ENCODE peak calls at places on chromosomes 5 and 9, in five cellular contexts. R is H1, X is WTC11, Y is K562, V is GM12878. K is an unnamed sample.

GRCh38 chr5:10859393-10860195 is 98.6 kb upstream of the DAP start:
- DNase-seq in R (no peak), X (no peak), Y (no peak), V (no peak), K (peak)

GRCh38 chr9:12784461-12785250 is 9.8 kb downstream of the LURAP1L start:
- DNase-seq in R (no peak), X (no peak), Y (no peak), V (no peak), K (peak)

GRCh38 chr5:88780731-88781130 is 102.3 kb downstream of the MEF2C start:
- DNase-seq in R (no peak), X (no peak), Y (no peak), V (no peak), K (no peak)

GRCh38 chr5:112686675-112687074 is 51.0 kb upstream of the APC start:
- DNase-seq in R (no peak), X (no peak), Y (no peak), V (no peak), K (no peak)

GRCh38 chr5:855771-856530 is 5.2 kb upstream of the ZDHHC11 start:
- DNase-seq in R (no peak), X (no peak), Y (no peak), V (no peak), K (no peak)

GRCh38 chr9:118306773-118307172 is 602.6 kb downstream of the TLR4 start:
- DNase-seq in R (no peak), X (no peak), Y (no peak), V (no peak), K (no peak)

GRCh38 chr5:141903261-141903660 is 20.4 kb upstream of the DELE1 start:
- DNase-seq in R (no peak), X (no peak), Y (no peak), V (no peak), K (no peak)

GRCh38 chr9:34684816-34685215 is 6.3 kb downstream of the CCL19 start:
- DNase-seq in R (no peak), X (no peak), Y (no peak), V (no peak), K (no peak)

GRCh38 chr9:68751556-68751955 is 46.5 kb downstream of the PIP5K1B start:
- DNase-seq in R (no peak), X (no peak), Y (no peak), V (no peak), K (no peak)

GRCh38 chr5:152332696-152333095 is 72.4 kb downstream of the NMUR2 start:
- DNase-seq in R (no peak), X (no peak), Y (no peak), V (no peak), K (no peak)

GRCh38 chr9:100690438-100690837 is 112.6 kb downstream of the CAVIN4 start:
- DNase-seq in R (no peak), X (no peak), Y (peak), V (no peak), K (no peak)

GRCh38 chr9:91727316-91727861 is 222.6 kb downstream of the ROR2 start:
- DNase-seq in R (peak), X (peak), Y (peak), V (no peak), K (peak)

GRCh38 chr5:93800988-93801811 is 59.8 kb upstream of the POU5F2 start:
- DNase-seq in R (no peak), X (no peak), Y (no peak), V (peak), K (peak)

GRCh38 chr9:110520120-110520701 is 59.3 kb downstream of the SVEP1 start:
- DNase-seq in R (no peak), X (no peak), Y (no peak), V (no peak), K (no peak)

GRCh38 chr5:129116797-129117196 is 22.2 kb downstream of the ISOC1 start:
- DNase-seq in R (no peak), X (no peak), Y (no peak), V (no peak), K (no peak)

GRCh38 chr9:109568089-109568488 is 70.0 kb upstream of the PTPN3 start:
- DNase-seq in R (no peak), X (no peak), Y (no peak), V (no peak), K (no peak)

GRCh38 chr5:114055318-114055788 is 306.5 kb upstream of the KCNN2 start:
- DNase-seq in R (peak), X (peak), Y (no peak), V (no peak), K (no peak)

GRCh38 chr5:176144508-176144907 is 93.7 kb upstream of the SIMC1 start:
- DNase-seq in R (no peak), X (no peak), Y (no peak), V (no peak), K (no peak)

GRCh38 chr9:121326130-121326838 is 43.8 kb downstream of the STOM start:
- DNase-seq in R (no peak), X (no peak), Y (no peak), V (no peak), K (no peak)

GRCh38 chr5:8633259-8633658 is 764.3 kb downstream of the MTRR start:
- DNase-seq in R (no peak), X (no peak), Y (no peak), V (no peak), K (no peak)

GRCh38 chr5:93088566-93088965 is 492.5 kb downstream of the NR2F1-AS1 start:
- DNase-seq in R (no peak), X (no peak), Y (no peak), V (no peak), K (no peak)

GRCh38 chr5:173233347-173234128 is 1.5 kb downstream of the NKX2-5 start:
- DNase-seq in R (no peak), X (no peak), Y (no peak), V (no peak), K (no peak)

GRCh38 chr5:178467261-178468195 is 122.7 kb downstream of the COL23A1 start:
- DNase-seq in R (no peak), X (no peak), Y (no peak), V (no peak), K (no peak)

GRCh38 chr9:75186767-75187380 is 98.6 kb downstream of the OSTF1 start:
- DNase-seq in R (no peak), X (no peak), Y (no peak), V (no peak), K (no peak)

GRCh38 chr5:12023614-12024241 is 119.5 kb upstream of the CTNND2 start:
- DNase-seq in R (no peak), X (no peak), Y (peak), V (peak), K (peak)

GRCh38 chr5:132253008-132253441 is 4.5 kb upstream of the PDLIM4 start:
- DNase-seq in R (no peak), X (no peak), Y (no peak), V (no peak), K (no peak)

GRCh38 chr9:79246170-79246569 is 325.6 kb upstream of the TLE4 start:
- DNase-seq in R (no peak), X (no peak), Y (no peak), V (no peak), K (no peak)

GRCh38 chr5:157476699-157477408 is 16.8 kb downstream of the NIPAL4 start:
- DNase-seq in R (no peak), X (peak), Y (peak), V (no peak), K (peak)

GRCh38 chr5:158194561-158194961 is 335.6 kb upstream of the CLINT1 start:
- DNase-seq in R (no peak), X (no peak), Y (no peak), V (no peak), K (no peak)

DNA sequence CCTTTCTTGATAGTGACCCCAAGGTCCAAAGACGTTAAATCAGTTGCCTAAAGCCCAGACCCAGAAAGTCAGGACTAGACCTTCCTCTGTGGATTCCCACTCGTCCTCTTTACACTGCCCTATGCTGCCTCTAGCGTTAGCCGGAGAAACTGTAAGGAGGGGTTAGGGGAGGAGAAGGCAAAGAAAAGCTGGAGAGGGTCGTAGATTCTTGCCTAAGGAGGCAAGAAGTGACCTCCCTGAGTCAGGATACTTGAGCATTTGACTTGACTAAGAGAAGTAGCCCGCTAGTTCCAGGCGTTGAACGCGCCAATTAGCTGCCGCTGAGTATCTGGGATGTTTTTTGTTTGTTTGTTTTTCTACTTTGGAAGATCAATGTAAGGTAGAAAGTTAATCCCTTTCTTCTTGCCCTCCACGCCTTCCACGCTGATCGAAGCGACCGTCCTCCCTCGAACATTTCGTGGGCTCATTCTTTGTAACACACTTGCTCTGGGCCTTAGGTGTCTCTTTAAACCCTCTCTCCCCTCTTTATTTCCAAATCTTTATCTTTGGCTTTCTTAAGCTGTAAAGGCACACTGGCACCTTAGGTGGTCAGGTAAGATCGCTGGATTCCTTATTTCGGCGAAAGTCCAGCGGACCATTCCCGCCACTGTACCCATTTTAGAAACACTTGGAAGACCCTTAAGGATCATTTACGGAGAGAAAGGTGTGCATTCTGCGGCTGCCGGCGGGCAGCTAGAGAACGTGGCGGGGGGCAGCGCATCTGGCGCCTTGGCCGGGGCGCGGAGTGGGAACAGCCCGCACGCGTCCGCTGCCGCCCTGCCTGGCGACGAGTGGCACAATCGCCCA is 5.1 kb upstream of the RGMB start:
- DNase-seq in R (peak), X (peak), Y (peak), V (no peak), K (peak)
- TF ChIP-seq ATF2 in R (no peak), X (no peak), Y (no peak), V (no peak), K (no peak)

GRCh38 chr5:37249820-37250175 is 622 bp upstream of the CPLANE1 start:
- DNase-seq in R (no peak), X (no peak), Y (no peak), V (no peak), K (no peak)
- TF ChIP-seq ATF2 in R (no peak), X (no peak), Y (no peak), V (no peak), K (no peak)

GRCh38 chr5:6734781-6735180 is 21.5 kb downstream of the TENT4A start:
- DNase-seq in R (no peak), X (no peak), Y (no peak), V (no peak), K (no peak)

GRCh38 chr5:6734243-6734695 is 21.0 kb downstream of the TENT4A start:
- DNase-seq in R (no peak), X (no peak), Y (no peak), V (no peak), K (no peak)

GRCh38 chr5:6731465-6732237 is 18.4 kb downstream of the TENT4A start:
- DNase-seq in R (no peak), X (no peak), Y (no peak), V (no peak), K (no peak)

GRCh38 chr5:6733411-6734242 is 20.4 kb downstream of the TENT4A start:
- DNase-seq in R (no peak), X (no peak), Y (no peak), V (no peak), K (no peak)

DNA sequence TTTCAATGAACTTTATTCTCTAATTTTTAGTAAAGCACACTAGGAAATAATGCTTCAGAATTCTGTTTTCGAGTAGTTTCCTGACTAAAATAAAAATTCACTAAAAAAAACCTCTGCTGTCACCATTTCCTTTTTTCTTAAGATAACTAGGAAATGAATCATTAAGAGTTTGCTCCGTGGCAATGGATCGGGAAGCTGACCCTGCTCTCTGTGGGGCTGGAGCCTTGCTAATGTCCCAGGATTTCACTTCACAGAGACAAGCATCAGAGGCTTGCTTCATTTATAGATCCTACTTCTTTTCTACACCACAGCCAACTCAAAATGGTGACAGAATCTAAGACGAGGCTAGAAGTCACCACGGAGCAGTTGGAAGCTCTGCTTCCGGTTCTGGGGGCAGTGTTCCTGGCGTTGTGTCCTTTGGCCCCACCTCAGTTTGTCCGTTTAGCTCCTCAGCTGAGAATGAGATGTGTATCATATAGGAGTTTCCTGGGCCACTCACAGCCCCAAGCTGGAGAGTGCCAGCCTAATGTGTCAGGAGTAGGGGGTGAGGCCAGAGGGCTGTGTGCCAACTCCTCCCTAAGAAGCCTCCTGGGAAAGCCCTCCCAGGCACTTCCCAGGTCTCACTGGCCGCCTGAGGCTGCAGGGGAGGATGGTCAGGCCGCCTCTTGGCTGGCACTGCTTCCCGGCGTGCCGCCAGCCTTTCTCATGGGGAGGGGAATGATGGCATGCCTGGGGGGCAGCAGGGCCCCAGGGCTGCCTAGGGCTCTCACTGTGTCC is 19.6 kb downstream of the TENT4A start:
- DNase-seq in R (no peak), X (no peak), Y (no peak), V (no peak), K (no peak)
- TF ChIP-seq ATF2 in R (no peak), X (no peak), Y (no peak), V (no peak), K (no peak)

DNA sequence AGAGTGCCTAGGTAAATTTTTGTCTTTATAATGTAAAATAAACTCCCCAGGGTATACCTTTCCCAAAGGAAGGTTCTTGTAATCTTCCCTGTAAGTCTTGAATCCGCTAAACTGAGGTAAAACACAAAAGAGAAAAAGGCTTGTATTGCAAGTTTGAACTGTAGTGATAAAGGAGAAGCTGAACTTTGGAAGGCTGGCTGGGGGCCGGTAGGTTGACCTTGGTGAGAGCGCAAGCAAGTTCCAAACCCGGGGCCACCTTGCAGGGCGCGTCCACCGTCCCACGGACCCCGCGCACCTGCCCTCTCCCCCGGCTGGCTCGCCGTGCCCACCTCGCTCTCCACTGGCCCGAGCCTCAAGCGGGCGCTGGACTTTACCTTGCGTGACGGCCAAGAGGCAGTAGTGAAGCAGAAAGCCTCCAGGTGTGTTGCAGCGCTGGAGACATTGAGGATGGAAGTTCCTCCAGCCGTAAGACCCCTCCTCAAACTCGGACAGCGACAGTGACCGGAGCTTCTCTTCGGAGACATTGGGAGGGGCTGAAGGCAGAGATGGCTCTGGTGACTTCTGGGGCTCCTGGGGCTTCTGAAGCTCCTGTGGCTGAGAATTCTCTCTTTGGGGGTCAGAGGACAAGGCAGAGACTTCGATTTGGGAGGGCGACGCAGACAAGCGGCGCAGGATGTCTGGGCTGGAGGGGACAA is 403 bp downstream of the SLCO4C1 start:
- DNase-seq in R (peak), X (peak), Y (no peak), V (no peak), K (no peak)
- TF ChIP-seq ATF2 in R (peak), X (no peak), Y (no peak), V (no peak), K (no peak)

GRCh38 chr5:38867071-38867790 is 21.4 kb downstream of the OSMR start:
- DNase-seq in R (no peak), X (no peak), Y (no peak), V (no peak), K (no peak)

GRCh38 chr5:38870595-38870994 is 24.8 kb downstream of the OSMR start:
- DNase-seq in R (no peak), X (no peak), Y (no peak), V (no peak), K (no peak)

GRCh38 chr5:38871211-38871610 is 25.4 kb downstream of the OSMR start:
- DNase-seq in R (no peak), X (no peak), Y (no peak), V (no peak), K (no peak)

GRCh38 chr5:38872826-38873225 is 27.0 kb downstream of the OSMR start:
- DNase-seq in R (no peak), X (no peak), Y (no peak), V (no peak), K (no peak)

GRCh38 chr5:38871790-38872551 is 26.2 kb downstream of the OSMR start:
- DNase-seq in R (no peak), X (no peak), Y (peak), V (no peak), K (peak)
- TF ChIP-seq ATF2 in R (no peak), X (no peak), Y (no peak), V (no peak), K (no peak)

DNA sequence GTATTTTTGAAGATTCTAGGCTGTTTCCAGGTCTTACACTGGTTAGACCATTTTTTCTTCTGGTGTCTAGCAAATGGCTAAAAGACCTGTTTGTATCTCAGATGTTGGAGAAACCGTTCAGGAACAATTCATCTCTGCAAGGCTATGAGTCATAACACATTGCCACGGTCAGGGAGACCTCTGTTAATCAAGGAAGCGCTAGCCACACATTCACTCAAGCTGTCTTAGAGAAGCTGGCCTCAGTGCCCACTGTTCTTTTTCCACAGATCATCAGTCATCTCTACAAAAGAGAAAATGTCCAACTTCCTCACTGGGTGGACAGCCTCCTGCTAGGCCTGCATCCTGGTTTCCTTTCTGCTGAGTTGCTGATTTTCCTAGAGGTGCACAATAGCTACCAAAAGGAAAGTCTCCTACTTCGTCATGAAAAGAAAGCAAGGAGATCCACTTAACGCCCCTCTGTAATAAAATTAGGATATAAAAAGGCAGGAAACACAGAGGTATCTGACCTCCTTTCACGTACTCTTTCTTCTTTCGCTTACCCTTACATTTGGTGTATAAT is 360.4 kb downstream of the BNC2 start:
- DNase-seq in R (no peak), X (no peak), Y (no peak), V (no peak), K (no peak)
- TF ChIP-seq ATF2 in R (no peak), X (no peak), Y (no peak), V (no peak), K (no peak)

DNA sequence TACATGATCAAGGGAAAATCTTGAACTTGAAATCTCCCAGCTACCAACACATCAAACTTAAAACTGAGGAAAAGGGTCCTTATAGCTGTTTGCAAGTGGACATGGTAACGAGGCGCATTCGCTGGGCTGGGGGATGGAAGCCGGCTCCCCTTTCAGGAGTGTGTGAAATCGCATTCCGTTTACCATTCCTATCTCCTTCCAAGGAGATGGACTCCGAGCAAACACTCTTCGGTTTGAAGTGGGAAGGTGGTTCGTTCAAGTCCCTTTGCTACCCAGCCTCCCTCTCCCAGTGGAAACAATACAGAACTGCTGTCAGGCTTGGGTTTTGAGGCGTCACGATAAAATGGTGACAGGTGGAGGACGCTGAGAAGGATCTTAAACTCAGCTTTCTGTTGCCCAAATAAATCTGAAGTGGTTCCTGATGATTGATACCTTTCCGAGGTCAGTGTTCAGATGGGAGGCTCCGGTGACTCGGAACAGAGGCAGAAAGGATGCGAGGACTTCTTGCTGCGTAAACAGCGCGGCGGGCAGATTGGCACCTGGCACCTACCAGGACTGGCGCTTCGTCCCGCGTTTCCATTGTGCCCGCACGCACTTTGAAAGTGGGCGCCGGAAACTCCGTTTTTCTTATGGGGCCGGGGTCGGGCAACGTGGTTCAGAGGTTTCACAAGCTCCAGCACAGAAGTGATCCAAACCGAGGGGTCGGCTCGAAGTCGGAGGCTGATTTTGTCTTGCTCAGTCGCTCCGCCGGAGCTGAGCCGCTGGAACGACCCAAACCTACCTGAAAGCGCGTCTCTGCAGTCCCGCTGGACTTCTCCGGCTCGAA is 7.0 kb downstream of the MSX2 start:
- DNase-seq in R (no peak), X (no peak), Y (no peak), V (no peak), K (no peak)
- TF ChIP-seq ATF2 in R (no peak), X (no peak), Y (no peak), V (no peak), K (no peak)

GRCh38 chr5:35856186-35857003 is at the start of gene IL7R:
- DNase-seq in R (no peak), X (no peak), Y (no peak), V (no peak), K (no peak)
- TF ChIP-seq ATF2 in R (no peak), X (no peak), Y (no peak), V (peak), K (no peak)

K was measured in HepG2.